ENCODE peak calls at places on chromosome 17, in eight cellular contexts. H, I, B, O, J, X, K and M are unnamed samples.

GRCh38 chr17:52709724-52710123 is 551.2 kb upstream of the CA10 start:
- DNase-seq in H (no peak), I (no peak), B (no peak), O (no peak), J (no peak), X (no peak), K (no peak), M (no peak)

GRCh38 chr17:28947639-28948038 is 3.7 kb downstream of the PHF12 start:
- DNase-seq in H (no peak), I (no peak), B (no peak), O (no peak), J (no peak), X (no peak), K (no peak), M (no peak)

GRCh38 chr17:31556969-31557620 is 165.6 kb downstream of the RAB11FIP4 start:
- DNase-seq in H (no peak), I (no peak), B (no peak), O (no peak), J (no peak), X (no peak), K (no peak), M (no peak)

GRCh38 chr17:63774982-63775290 is 966 bp downstream of the DDX42 start:
- DNase-seq in H (peak; percentile 21), I (no peak), B (no peak), O (no peak), J (no peak), X (no peak), K (peak; percentile 56), M (peak; percentile 19)

GRCh38 chr17:41645371-41646063 is 21.1 kb upstream of the KRT17 start:
- DNase-seq in H (peak; percentile 78), I (peak; percentile 52), B (no peak), O (no peak), J (no peak), X (peak; percentile 85), K (no peak), M (peak; percentile 31)

GRCh38 chr17:81012574-81013447 is 21.2 kb downstream of the CHMP6 start:
- DNase-seq in H (no peak), I (no peak), B (no peak), O (no peak), J (no peak), X (no peak), K (no peak), M (no peak)

GRCh38 chr17:3935140-3935542 is 18.9 kb upstream of the P2RX1 start:
- DNase-seq in H (peak; percentile 72), I (peak; percentile 83), B (peak; percentile 78), O (peak; percentile 85), J (peak; percentile 78), X (peak; percentile 87), K (peak; percentile 59), M (peak; percentile 85)

GRCh38 chr17:77454560-77455095 is 313.9 kb downstream of the SEC14L1 start:
- DNase-seq in H (no peak), I (no peak), B (no peak), O (no peak), J (no peak), X (no peak), K (no peak), M (no peak)

GRCh38 chr17:32157225-32157624 is 14.9 kb downstream of the RHOT1 start:
- DNase-seq in H (peak; percentile 63), I (no peak), B (no peak), O (no peak), J (no peak), X (no peak), K (no peak), M (peak; percentile 31)

GRCh38 chr17:57927048-57927723 is 28.0 kb downstream of the CUEDC1 start:
- DNase-seq in H (peak; percentile 82), I (peak; percentile 63), B (peak; percentile 55), O (no peak), J (no peak), X (no peak), K (no peak), M (no peak)

GRCh38 chr17:46216682-46217081 is 23.5 kb upstream of the KANSL1 start:
- DNase-seq in H (no peak), I (no peak), B (no peak), O (no peak), J (no peak), X (no peak), K (no peak), M (no peak)

GRCh38 chr17:49546546-49547535 is 28.8 kb upstream of the NXPH3 start:
- DNase-seq in H (no peak), I (no peak), B (no peak), O (peak; percentile 34), J (no peak), X (no peak), K (no peak), M (no peak)

GRCh38 chr17:3740611-3741073 is 16.9 kb downstream of the HASPIN start:
- DNase-seq in H (no peak), I (peak; percentile 64), B (no peak), O (peak; percentile 72), J (no peak), X (no peak), K (no peak), M (no peak)

GRCh38 chr17:38589462-38590114 is 16.2 kb downstream of the SRCIN1 start:
- DNase-seq in H (no peak), I (no peak), B (no peak), O (no peak), J (no peak), X (no peak), K (no peak), M (no peak)

GRCh38 chr17:18039535-18040286 is 503 bp downstream of the GID4 start:
- DNase-seq in H (no peak), I (peak; percentile 42), B (peak; percentile 43), O (peak; percentile 67), J (no peak), X (peak; percentile 46), K (peak; percentile 45), M (peak; percentile 46)

GRCh38 chr17:10018461-10018891 is 113.4 kb upstream of the RCVRN start:
- DNase-seq in H (no peak), I (no peak), B (no peak), O (no peak), J (no peak), X (no peak), K (peak; percentile 92), M (no peak)

GRCh38 chr17:51118330-51119195 is 2.1 kb downstream of the SPAG9 start:
- DNase-seq in H (no peak), I (peak; percentile 59), B (peak; percentile 94), O (peak; percentile 81), J (no peak), X (peak; percentile 45), K (no peak), M (peak; percentile 70)

GRCh38 chr17:45816966-45817365 is 27.7 kb upstream of the SPPL2C start:
- DNase-seq in H (no peak), I (no peak), B (no peak), O (no peak), J (no peak), X (no peak), K (no peak), M (no peak)

GRCh38 chr17:60704170-60704569 is 26.5 kb downstream of the BCAS3 start:
- DNase-seq in H (no peak), I (no peak), B (no peak), O (no peak), J (no peak), X (no peak), K (no peak), M (no peak)

GRCh38 chr17:81601525-81602120 is 35.3 kb downstream of the NPLOC4 start:
- DNase-seq in H (peak; percentile 78), I (peak; percentile 28), B (peak; percentile 52), O (peak; percentile 78), J (no peak), X (peak; percentile 75), K (peak; percentile 78), M (no peak)

GRCh38 chr17:28221751-28222414 is 97.1 kb upstream of the TMEM97 start:
- DNase-seq in H (peak; percentile 31), I (no peak), B (no peak), O (no peak), J (no peak), X (no peak), K (no peak), M (no peak)

GRCh38 chr17:50621562-50621961 is 13.1 kb upstream of the ABCC3 start:
- DNase-seq in H (peak; percentile 50), I (peak; percentile 32), B (no peak), O (no peak), J (no peak), X (no peak), K (no peak), M (no peak)

GRCh38 chr17:59641799-59642484 is 22.2 kb downstream of the CLTC start:
- DNase-seq in H (no peak), I (no peak), B (no peak), O (no peak), J (no peak), X (no peak), K (peak; percentile 70), M (no peak)

GRCh38 chr17:78682363-78682762 is 99.7 kb downstream of the CYTH1 start:
- DNase-seq in H (no peak), I (no peak), B (no peak), O (peak; percentile 15), J (no peak), X (no peak), K (no peak), M (no peak)

GRCh38 chr17:78678711-78679110 is 101.5 kb upstream of the DNAH17 start:
- DNase-seq in H (no peak), I (no peak), B (no peak), O (peak; percentile 39), J (no peak), X (no peak), K (no peak), M (no peak)

GRCh38 chr17:78679495-78680395 is 102.3 kb downstream of the CYTH1 start:
- DNase-seq in H (no peak), I (no peak), B (no peak), O (peak; percentile 38), J (no peak), X (no peak), K (no peak), M (no peak)

GRCh38 chr17:78678220-78678554 is 101.0 kb upstream of the DNAH17 start:
- DNase-seq in H (no peak), I (no peak), B (no peak), O (peak; percentile 38), J (no peak), X (no peak), K (no peak), M (peak; percentile 32)

GRCh38 chr17:78680436-78680835 is 101.6 kb downstream of the CYTH1 start:
- DNase-seq in H (no peak), I (no peak), B (no peak), O (peak; percentile 8), J (no peak), X (no peak), K (no peak), M (no peak)
- TF ChIP-seq POLR2A in H (no peak), I (no peak), B (no peak), O (no peak), J (no peak), X (no peak), K (no peak), M (no peak)

GRCh38 chr17:47896672-47897490 is 845 bp downstream of the SP2 start:
- DNase-seq in H (peak; percentile 7), I (no peak), B (no peak), O (no peak), J (no peak), X (no peak), K (no peak), M (no peak)
- TF ChIP-seq POLR2A in H (no peak), I (no peak), B (no peak), O (no peak), J (no peak), X (no peak), K (no peak), M (no peak)

GRCh38 chr17:8435245-8436168 is at the start of gene NDEL1:
- DNase-seq in H (peak; percentile 97), I (peak; percentile 99), B (peak; percentile 100), O (peak; percentile 100), J (peak; percentile 99), X (peak; percentile 98), K (peak; percentile 95), M (peak; percentile 99)
- TF ChIP-seq POLR2A in H (peak; percentile 98), I (peak; percentile 99), B (peak; percentile 99), O (peak; percentile 99), J (peak; percentile 92), X (peak; percentile 84), K (peak; percentile 86), M (peak; percentile 100)

GRCh38 chr17:43125133-43125966 is at the start of gene BRCA1:
- DNase-seq in H (peak; percentile 99), I (peak; percentile 97), B (peak; percentile 96), O (peak; percentile 97), J (peak; percentile 93), X (peak; percentile 100), K (peak; percentile 99), M (peak; percentile 95)
- TF ChIP-seq POLR2A in H (peak; percentile 73), I (peak; percentile 38), B (peak; percentile 85), O (peak; percentile 64), J (no peak), X (peak; percentile 37), K (peak; percentile 68), M (peak; percentile 54)